ENCODE peak calls at places on chromosomes 11 and 22, in ten cellular contexts. T is Calu3, Z is body of pancreas, O is AG09319, A is fibroblast of pulmonary artery, N is ovary, X is A549, I is dorsolateral prefrontal cortex, C is brain microvascular endothelial cell, E is kidney. B is an unnamed sample.

GRCh38 chr11:2746401-2747230 is 46.8 kb upstream of the KCNQ1OT1 start:
- DNase-seq in T (no peak), Z (no peak), O (no peak), A (no peak), N (no peak), X (no peak), I (peak), C (no peak), E (peak), B (no peak)

GRCh38 chr11:120184371-120184945 is 26.4 kb upstream of the OAF start:
- DNase-seq in T (no peak), Z (peak), O (no peak), A (no peak), N (peak), X (no peak), I (peak), C (no peak), E (no peak), B (peak)

GRCh38 chr11:80085563-80085962 is 644.7 kb upstream of the TENM4 start:
- DNase-seq in T (no peak), Z (no peak), O (no peak), A (no peak), N (no peak), X (no peak), I (no peak), C (no peak), E (no peak), B (no peak)

GRCh38 chr11:68165601-68166000 is 44.4 kb upstream of the CHKA start:
- DNase-seq in T (no peak), Z (no peak), O (no peak), A (no peak), N (no peak), X (no peak), I (no peak), C (no peak), E (no peak), B (no peak)

GRCh38 chr11:96287796-96288439 is 55.1 kb downstream of the MAML2 start:
- DNase-seq in T (no peak), Z (no peak), O (no peak), A (peak), N (no peak), X (no peak), I (no peak), C (peak), E (no peak), B (no peak)

GRCh38 chr11:86388198-86388597 is 13.5 kb downstream of the CCDC81 start:
- DNase-seq in T (peak), Z (no peak), O (no peak), A (no peak), N (no peak), X (no peak), I (no peak), C (no peak), E (no peak), B (no peak)

GRCh38 chr11:74388678-74389327 is 9.4 kb downstream of the PGM2L1 start:
- DNase-seq in T (peak), Z (peak), O (peak), A (peak), N (peak), X (peak), I (peak), C (peak), E (no peak), B (no peak)

GRCh38 chr11:61709572-61709971 is 29.4 kb downstream of the DAGLA start:
- DNase-seq in T (no peak), Z (no peak), O (no peak), A (no peak), N (no peak), X (no peak), I (no peak), C (no peak), E (no peak), B (no peak)

GRCh38 chr11:4740735-4741134 is 29.0 kb downstream of the OR51F1 start:
- DNase-seq in T (no peak), Z (no peak), O (no peak), A (no peak), N (no peak), X (no peak), I (no peak), C (no peak), E (no peak), B (no peak)

GRCh38 chr11:105111145-105111944 is 28.2 kb downstream of the CARD18 start:
- DNase-seq in T (no peak), Z (no peak), O (no peak), A (no peak), N (no peak), X (no peak), I (no peak), C (no peak), E (peak), B (no peak)

GRCh38 chr11:69918231-69918937 is 99.2 kb upstream of the FGF3 start:
- DNase-seq in T (no peak), Z (no peak), O (no peak), A (no peak), N (no peak), X (no peak), I (no peak), C (no peak), E (peak), B (no peak)

GRCh38 chr11:68128682-68129327 is 7.6 kb upstream of the CHKA start:
- DNase-seq in T (peak), Z (peak), O (peak), A (peak), N (peak), X (no peak), I (no peak), C (peak), E (peak), B (no peak)

GRCh38 chr11:66045177-66045639 is 3.8 kb downstream of the GAL3ST3 start:
- DNase-seq in T (peak), Z (peak), O (peak), A (peak), N (peak), X (peak), I (peak), C (peak), E (peak), B (peak)

GRCh38 chr11:132126973-132127900 is 756.8 kb downstream of the NTM start:
- DNase-seq in T (no peak), Z (peak), O (peak), A (peak), N (no peak), X (no peak), I (peak), C (peak), E (no peak), B (no peak)

GRCh38 chr11:13462311-13462927 is 603 bp downstream of the BTBD10 start:
- DNase-seq in T (peak), Z (no peak), O (no peak), A (peak), N (no peak), X (peak), I (peak), C (peak), E (no peak), B (no peak)

GRCh38 chr11:123393312-123393927 is 36.6 kb upstream of the GRAMD1B start:
- DNase-seq in T (no peak), Z (no peak), O (no peak), A (no peak), N (no peak), X (no peak), I (no peak), C (no peak), E (no peak), B (no peak)

GRCh38 chr22:36740716-36741115 is 35.2 kb downstream of the IFT27 start:
- DNase-seq in T (no peak), Z (no peak), O (no peak), A (no peak), N (no peak), X (no peak), I (no peak), C (no peak), E (no peak), B (peak)

GRCh38 chr11:124536520-124536919 is 6.9 kb downstream of the OR8B12 start:
- DNase-seq in T (peak), Z (no peak), O (no peak), A (peak), N (no peak), X (no peak), I (peak), C (peak), E (peak), B (no peak)

GRCh38 chr22:42174062-42174461 is 43.5 kb upstream of the CYP2D6 start:
- DNase-seq in T (no peak), Z (no peak), O (no peak), A (no peak), N (no peak), X (no peak), I (no peak), C (no peak), E (no peak), B (no peak)

GRCh38 chr11:5136246-5136645 is 1.9 kb downstream of the OR52A5 start:
- DNase-seq in T (no peak), Z (no peak), O (no peak), A (no peak), N (no peak), X (no peak), I (no peak), C (no peak), E (no peak), B (no peak)

GRCh38 chr22:42116848-42117424 is 13.7 kb downstream of the CYP2D6 start:
- DNase-seq in T (no peak), Z (no peak), O (no peak), A (peak), N (no peak), X (no peak), I (no peak), C (no peak), E (no peak), B (no peak)

GRCh38 chr11:8105133-8105532 is 24.1 kb downstream of the TUB start:
- DNase-seq in T (no peak), Z (no peak), O (no peak), A (no peak), N (no peak), X (no peak), I (peak), C (no peak), E (no peak), B (no peak)

GRCh38 chr11:33801821-33802413 is 27.6 kb upstream of the FBXO3 start:
- DNase-seq in T (peak), Z (no peak), O (no peak), A (no peak), N (no peak), X (no peak), I (no peak), C (no peak), E (no peak), B (no peak)

GRCh38 chr11:64800633-64801464 is 2.2 kb downstream of the MAP4K2 start:
- DNase-seq in T (no peak), Z (no peak), O (no peak), A (no peak), N (peak), X (no peak), I (no peak), C (no peak), E (peak), B (no peak)

GRCh38 chr11:61120865-61121831 is 18.9 kb downstream of the CD5 start:
- DNase-seq in T (no peak), Z (peak), O (no peak), A (peak), N (no peak), X (no peak), I (peak), C (no peak), E (no peak), B (no peak)

GRCh38 chr11:77418155-77418980 is 55.5 kb downstream of the PAK1 start:
- DNase-seq in T (no peak), Z (no peak), O (no peak), A (no peak), N (no peak), X (no peak), I (no peak), C (no peak), E (no peak), B (no peak)

DNA sequence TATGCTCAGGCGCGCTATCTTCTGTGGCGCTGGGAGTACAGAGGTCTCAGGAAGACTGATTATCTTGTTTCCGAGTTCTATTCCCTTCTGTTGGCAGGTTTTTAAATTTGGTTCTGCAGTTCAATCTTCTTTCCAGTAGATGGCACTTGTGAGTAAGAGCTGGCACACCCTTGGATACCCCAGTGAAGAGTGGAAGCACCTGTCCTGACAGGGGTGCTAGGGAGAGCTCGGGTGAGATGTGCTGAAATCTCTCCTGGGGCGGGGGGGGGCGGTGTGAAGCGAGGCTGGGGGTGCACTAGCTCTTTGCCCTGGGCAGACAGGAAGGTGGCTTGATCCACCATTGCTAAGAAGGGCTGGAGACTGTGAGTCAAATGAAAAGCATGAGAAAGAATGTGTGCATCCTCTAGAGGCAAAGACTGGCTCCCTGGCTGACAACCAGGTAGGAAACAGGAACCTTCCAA is 679.9 kb upstream of the CCDC179 start:
- DNase-seq in T (peak), Z (no peak), O (no peak), A (peak), N (no peak), X (peak), I (peak), C (peak), E (no peak), B (no peak)
- TF ChIP-seq CTCF in T (peak), Z (peak), O (peak), A (peak), N (no peak), X (peak), I (peak), C (peak), E (peak), B (peak)

GRCh38 chr11:84396521-84396920 is 1110.4 kb upstream of the CCDC90B start:
- DNase-seq in T (no peak), Z (no peak), O (no peak), A (peak), N (no peak), X (no peak), I (no peak), C (no peak), E (no peak), B (no peak)

GRCh38 chr11:84384637-84385227 is 1098.6 kb upstream of the CCDC90B start:
- DNase-seq in T (peak), Z (peak), O (peak), A (peak), N (peak), X (peak), I (peak), C (peak), E (no peak), B (no peak)

DNA sequence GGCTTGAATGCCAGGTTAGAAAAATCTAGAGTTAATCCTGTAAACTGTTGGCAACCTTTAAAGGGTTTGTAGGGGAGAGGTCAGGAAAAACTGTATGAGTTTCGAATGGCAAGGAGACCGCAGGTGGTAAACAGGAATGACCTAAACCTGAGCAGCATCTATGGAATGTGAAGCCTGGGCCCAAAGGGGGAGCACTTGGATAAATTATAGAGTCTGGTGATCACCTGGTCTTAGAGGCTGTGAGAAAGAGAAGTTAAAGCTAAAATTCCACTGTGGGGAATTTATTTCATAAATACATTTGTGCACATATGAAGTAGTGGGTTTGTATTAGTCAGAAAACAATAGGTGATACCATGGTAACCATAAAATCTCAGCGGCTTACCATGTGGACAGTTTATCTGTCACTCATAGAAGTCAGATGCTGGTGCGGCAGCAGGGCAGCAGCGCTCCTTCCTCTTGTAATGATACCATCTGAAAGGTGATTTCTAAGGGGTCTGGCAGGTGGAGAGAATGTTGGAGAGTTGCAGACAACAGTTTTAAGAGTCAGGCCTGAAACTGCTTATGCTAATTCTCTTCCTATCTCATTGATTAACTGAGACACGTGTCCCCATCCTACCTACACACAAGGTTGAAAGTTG is 1104.4 kb upstream of the CCDC90B start:
- DNase-seq in T (peak), Z (no peak), O (no peak), A (peak), N (no peak), X (no peak), I (no peak), C (no peak), E (no peak), B (no peak)
- TF ChIP-seq CTCF in T (no peak), Z (no peak), O (no peak), A (no peak), N (no peak), X (no peak), I (no peak), C (peak), E (no peak), B (no peak)

DNA sequence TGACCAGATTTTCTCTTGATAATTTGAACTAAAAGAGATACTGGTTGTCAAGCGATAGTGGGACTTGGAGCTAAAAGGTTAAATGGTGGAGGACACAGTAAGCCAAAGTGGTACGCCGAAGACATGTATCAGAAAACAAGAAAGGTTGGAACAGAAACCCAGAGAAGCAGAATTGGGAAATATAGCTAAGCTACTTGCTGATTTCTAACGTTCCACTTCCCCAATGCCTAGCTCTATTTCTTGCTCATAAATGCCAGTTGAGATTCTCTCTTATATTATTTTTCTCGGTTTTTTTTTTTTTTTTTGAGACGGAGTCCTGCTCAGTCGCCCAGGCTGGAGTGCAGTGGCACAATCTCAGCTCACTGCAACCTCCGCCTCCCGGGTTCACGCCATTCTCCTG is 12.7 kb downstream of the TMEM41B start:
- DNase-seq in T (no peak), Z (no peak), O (no peak), A (no peak), N (no peak), X (no peak), I (no peak), C (no peak), E (no peak), B (no peak)
- TF ChIP-seq CTCF in T (no peak), Z (no peak), O (no peak), A (no peak), N (no peak), X (no peak), I (no peak), C (no peak), E (no peak), B (no peak)

GRCh38 chr11:32188785-32189184 is 97.9 kb downstream of the RCN1 start:
- DNase-seq in T (no peak), Z (no peak), O (no peak), A (no peak), N (no peak), X (no peak), I (no peak), C (no peak), E (no peak), B (no peak)
- TF ChIP-seq CTCF in T (no peak), Z (no peak), O (no peak), A (peak), N (no peak), X (no peak), I (no peak), C (peak), E (no peak), B (no peak)

GRCh38 chr22:46538816-46539163 is 1.4 kb upstream of the CELSR1 start:
- DNase-seq in T (no peak), Z (no peak), O (no peak), A (peak), N (no peak), X (no peak), I (peak), C (peak), E (no peak), B (no peak)

GRCh38 chr22:46536559-46537220 is 730 bp downstream of the CELSR1 start:
- DNase-seq in T (peak), Z (no peak), O (no peak), A (no peak), N (no peak), X (no peak), I (no peak), C (no peak), E (no peak), B (no peak)

GRCh38 chr22:46539169-46539568 is 1.7 kb upstream of the CELSR1 start:
- DNase-seq in T (no peak), Z (no peak), O (no peak), A (no peak), N (no peak), X (no peak), I (no peak), C (no peak), E (no peak), B (no peak)

GRCh38 chr22:46537221-46537945 is at the start of gene CELSR1:
- DNase-seq in T (peak), Z (no peak), O (no peak), A (peak), N (peak), X (peak), I (no peak), C (no peak), E (peak), B (peak)

GRCh38 chr22:46537946-46538815 is 761 bp upstream of the CELSR1 start:
- DNase-seq in T (peak), Z (no peak), O (no peak), A (peak), N (no peak), X (peak), I (no peak), C (peak), E (peak), B (no peak)
- TF ChIP-seq CTCF in T (no peak), Z (no peak), O (no peak), A (no peak), N (no peak), X (peak), I (no peak), C (peak), E (no peak), B (peak)

GRCh38 chr11:824292-824880 is 3.3 kb upstream of the CRACR2B start:
- DNase-seq in T (no peak), Z (peak), O (no peak), A (no peak), N (no peak), X (no peak), I (peak), C (no peak), E (no peak), B (no peak)
- TF ChIP-seq CTCF in T (no peak), Z (no peak), O (no peak), A (no peak), N (no peak), X (no peak), I (no peak), C (no peak), E (no peak), B (no peak)

GRCh38 chr22:22884010-22884887 is 3.4 kb upstream of the IGLL5 start:
- DNase-seq in T (peak), Z (peak), O (peak), A (peak), N (no peak), X (peak), I (peak), C (peak), E (peak), B (peak)
- TF ChIP-seq CTCF in T (peak), Z (peak), O (peak), A (peak), N (no peak), X (peak), I (peak), C (peak), E (peak), B (peak)

GRCh38 chr11:12126352-12127019 is 16.1 kb downstream of the MICAL2 start:
- DNase-seq in T (peak), Z (no peak), O (peak), A (peak), N (no peak), X (no peak), I (no peak), C (peak), E (no peak), B (no peak)
- TF ChIP-seq CTCF in T (no peak), Z (no peak), O (peak), A (peak), N (no peak), X (no peak), I (no peak), C (peak), E (no peak), B (no peak)

GRCh38 chr11:6613496-6613895 is 1.5 kb upstream of the TAF10 start:
- DNase-seq in T (no peak), Z (no peak), O (no peak), A (no peak), N (no peak), X (no peak), I (no peak), C (no peak), E (no peak), B (no peak)

GRCh38 chr11:6612008-6612815 is at the start of gene TAF10:
- DNase-seq in T (peak), Z (peak), O (peak), A (peak), N (peak), X (peak), I (peak), C (peak), E (peak), B (peak)

GRCh38 chr11:6611092-6612007 is 666 bp downstream of the TAF10 start:
- DNase-seq in T (no peak), Z (peak), O (no peak), A (peak), N (peak), X (no peak), I (no peak), C (no peak), E (peak), B (peak)

GRCh38 chr11:6614446-6614845 is 2.4 kb upstream of the TAF10 start:
- DNase-seq in T (no peak), Z (no peak), O (no peak), A (no peak), N (no peak), X (no peak), I (no peak), C (no peak), E (no peak), B (no peak)

DNA sequence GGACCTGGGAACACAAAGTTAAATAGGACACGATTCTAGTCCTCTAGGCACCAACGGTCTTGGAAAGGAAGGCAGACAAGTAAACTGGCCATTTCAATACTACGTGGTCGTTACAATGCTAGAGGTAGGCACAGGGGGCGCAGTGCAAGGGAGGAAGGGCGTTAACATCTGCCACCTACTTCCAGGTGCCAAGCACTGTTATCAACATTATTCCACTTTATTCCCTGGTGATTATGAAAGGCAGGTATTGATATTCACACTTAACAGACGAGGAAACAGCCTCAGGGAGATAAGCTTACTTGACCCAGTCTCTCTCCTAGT is 760 bp upstream of the TAF10 start:
- DNase-seq in T (peak), Z (peak), O (no peak), A (no peak), N (no peak), X (no peak), I (no peak), C (no peak), E (peak), B (peak)
- TF ChIP-seq CTCF in T (peak), Z (peak), O (peak), A (peak), N (no peak), X (peak), I (no peak), C (peak), E (peak), B (peak)